ENCODE peak calls at places on chromosomes 5 and 9, in ten cellular contexts. O is NAMALWA; J is stimulated activated CD4-positive, alpha-beta T cell treated with anti-CD3 and anti-CD28 coated beads, Interleukin-1b, Interleukin-23, amount 100 ng/mL, for 1 hour; Z is B cell; S is stomach; K is hippocampal formation; G is type B pancreatic cell; U is DMS153; M is transverse colon; W is substantia nigra. C is an unnamed sample.

GRCh38 chr5:79191457-79191856 is 44.5 kb upstream of the JMY start:
- DNase-seq in Z (no peak), K (no peak), J (no peak), U (no peak), G (no peak), W (no peak), S (no peak), M (no peak), O (peak; percentile 7), C (no peak)

GRCh38 chr5:87949665-87950640 is 318.7 kb downstream of the TMEM161B start:
- DNase-seq in J (no peak), S (no peak), O (no peak), K (peak; percentile 58), G (no peak), U (no peak), W (no peak), M (no peak), Z (no peak), C (no peak)

GRCh38 chr5:145804701-145805100 is 30.4 kb downstream of the PRELID2 start:
- DNase-seq in G (no peak), J (no peak), S (no peak), M (no peak), W (no peak), K (no peak), Z (no peak), U (no peak), O (no peak), C (no peak)

GRCh38 chr5:165996484-165996883 is 2295.0 kb upstream of the WWC1 start:
- DNase-seq in J (no peak), G (no peak), M (no peak), K (no peak), S (no peak), Z (no peak), U (no peak), W (no peak), O (no peak), C (no peak)

GRCh38 chr9:132042324-132042723 is 37.3 kb downstream of the MED27 start:
- DNase-seq in U (no peak), O (no peak), Z (no peak), W (no peak), G (no peak), K (no peak), M (no peak), S (no peak), J (no peak), C (peak; percentile 99)

GRCh38 chr5:96781031-96781733 is 26.6 kb downstream of the ERAP1 start:
- DNase-seq in Z (no peak), W (no peak), J (no peak), M (no peak), U (no peak), S (no peak), K (no peak), G (no peak), O (no peak), C (peak; percentile 73)

GRCh38 chr5:179378441-179379271 is 33.4 kb upstream of the ADAMTS2 start:
- DNase-seq in S (no peak), K (no peak), J (no peak), O (no peak), G (peak; percentile 42), W (no peak), U (no peak), Z (no peak), M (no peak), C (peak; percentile 93)

GRCh38 chr9:30348904-30349303 is 2035.5 kb upstream of the ACO1 start:
- DNase-seq in S (no peak), Z (no peak), W (no peak), J (no peak), G (no peak), O (no peak), M (no peak), K (no peak), U (no peak), C (no peak)

GRCh38 chr5:79021753-79022152 is 36.6 kb upstream of the ARSB start:
- DNase-seq in G (no peak), J (no peak), S (no peak), M (no peak), W (no peak), O (no peak), K (no peak), U (no peak), Z (no peak), C (no peak)

GRCh38 chr5:74801941-74802340 is 34.9 kb downstream of the NSA2 start:
- DNase-seq in Z (no peak), W (no peak), G (no peak), U (no peak), M (no peak), O (no peak), J (no peak), S (no peak), K (no peak), C (peak; percentile 33)

C was measured in LHCN-M2.